ENCODE peak calls at places on chromosomes 5 and 9, in five cellular contexts. R, C, N, D and X are unnamed samples.

GRCh38 chr5:23506329-23507236 is 826 bp upstream of the PRDM9 start:
- DNase-seq in R (no peak), C (peak), D (no peak), N (no peak), X (no peak)

GRCh38 chr9:98930792-98931191 is 12.9 kb upstream of the COL15A1 start:
- DNase-seq in C (no peak), N (no peak), D (no peak), R (peak), X (no peak)

GRCh38 chr9:21294325-21294724 is 10.8 kb downstream of the IFNA5 start:
- DNase-seq in C (peak), D (no peak), N (no peak), R (peak), X (no peak)

GRCh38 chr5:30325795-30326194 is 867.7 kb upstream of the CDH6 start:
- DNase-seq in D (no peak), N (no peak), C (no peak), R (no peak), X (no peak)

GRCh38 chr5:53490747-53491146 is 10.3 kb downstream of the FST start:
- DNase-seq in N (no peak), D (no peak), C (peak), R (peak), X (no peak)

GRCh38 chr9:89362647-89363310 is 44.5 kb downstream of the SECISBP2 start:
- DNase-seq in C (no peak), D (no peak), N (no peak), R (no peak), X (no peak)

GRCh38 chr5:54785729-54786548 is 199.5 kb downstream of the ESM1 start:
- DNase-seq in N (peak), C (peak), D (peak), R (peak), X (peak)

GRCh38 chr9:119765632-119766031 is 396.4 kb upstream of the BRINP1 start:
- DNase-seq in D (no peak), N (no peak), R (no peak), C (no peak), X (no peak)

GRCh38 chr5:6644841-6645240 is 11.6 kb downstream of the SRD5A1 start:
- DNase-seq in D (no peak), N (no peak), R (peak), C (peak), X (no peak)

GRCh38 chr5:151958111-151958510 is 33.5 kb upstream of the GLRA1 start:
- DNase-seq in C (no peak), R (no peak), D (no peak), N (no peak), X (no peak)

GRCh38 chr5:38104497-38105230 is 153.7 kb upstream of the EGFLAM start:
- DNase-seq in D (no peak), N (no peak), C (no peak), R (peak), X (no peak)

GRCh38 chr5:56088967-56089829 is 94.4 kb upstream of the IL6ST start:
- DNase-seq in D (no peak), N (no peak), C (peak), R (peak), X (no peak)

GRCh38 chr5:168073991-168074800 is 217.2 kb upstream of the WWC1 start:
- DNase-seq in C (peak), N (no peak), D (no peak), R (no peak), X (no peak)

GRCh38 chr9:137453643-137454081 is 5.5 kb downstream of the NSMF start:
- DNase-seq in C (peak), D (peak), R (peak), N (peak), X (peak)

GRCh38 chr9:79766091-79766490 is 194.3 kb downstream of the TLE4 start:
- DNase-seq in C (no peak), R (no peak), D (no peak), N (no peak), X (no peak)

GRCh38 chr5:91271999-91272398 is 111.1 kb downstream of the ARRDC3 start:
- DNase-seq in N (no peak), R (no peak), D (no peak), C (no peak), X (no peak)

GRCh38 chr5:176353533-176353932 is 8.0 kb downstream of the KIAA1191 start:
- DNase-seq in D (no peak), N (no peak), R (no peak), C (no peak), X (no peak)

GRCh38 chr9:2620876-2621677 is 510 bp upstream of the VLDLR start:
- DNase-seq in R (peak), C (peak), D (peak), N (peak), X (peak)

GRCh38 chr9:134630861-134631260 is 10.7 kb upstream of the COL5A1 start:
- DNase-seq in D (no peak), R (no peak), C (no peak), N (no peak), X (no peak)

GRCh38 chr5:157545911-157546310 is 29.7 kb downstream of the ADAM19 start:
- DNase-seq in R (no peak), D (no peak), C (no peak), N (no peak), X (no peak)

GRCh38 chr9:33452828-33453271 is 5.5 kb upstream of the AQP3 start:
- DNase-seq in D (peak), C (peak), R (peak), N (peak), X (peak)

GRCh38 chr5:168669156-168669555 is 90.0 kb upstream of the PANK3 start:
- DNase-seq in R (no peak), N (no peak), D (no peak), C (no peak), X (no peak)

GRCh38 chr9:7762600-7762999 is 37.0 kb downstream of the DMAC1 start:
- DNase-seq in R (no peak), C (no peak), D (no peak), N (no peak), X (no peak)

GRCh38 chr5:66518753-66519152 is 77.4 kb upstream of the MAST4 start:
- DNase-seq in C (peak), D (no peak), R (no peak), N (no peak), X (no peak)

GRCh38 chr9:14277202-14277601 is 36.7 kb downstream of the NFIB start:
- DNase-seq in N (no peak), R (peak), D (no peak), C (peak), X (no peak)

GRCh38 chr5:131661931-131662330 is 26.9 kb upstream of the RAPGEF6 start:
- DNase-seq in C (peak), D (no peak), R (no peak), N (no peak), X (no peak)

GRCh38 chr9:124309665-124310064 is 51.9 kb downstream of the NEK6 start:
- DNase-seq in N (peak), R (peak), C (peak), D (no peak), X (no peak)

GRCh38 chr5:54311178-54311811 is 922 bp upstream of the ARL15 start:
- DNase-seq in R (peak), D (no peak), C (peak), N (no peak), X (no peak)

GRCh38 chr9:79781263-79781662 is 209.5 kb downstream of the TLE4 start:
- DNase-seq in D (no peak), N (no peak), C (no peak), R (no peak), X (no peak)

GRCh38 chr9:78707481-78707977 is 410.6 kb downstream of the PSAT1 start:
- DNase-seq in D (no peak), C (peak), N (no peak), R (peak), X (no peak)

GRCh38 chr9:81244631-81245030 is 444.7 kb downstream of the TLE1 start:
- DNase-seq in N (no peak), C (no peak), D (no peak), R (peak), X (no peak)

GRCh38 chr9:101028346-101029299 is at the start of gene PLPPR1:
- DNase-seq in R (peak), N (peak), C (peak), D (peak), X (no peak)

GRCh38 chr5:172293054-172293744 is 9.6 kb upstream of the UBTD2 start:
- DNase-seq in N (peak), R (peak), C (peak), D (peak), X (peak)

GRCh38 chr5:153641183-153641688 is 150.8 kb downstream of the GRIA1 start:
- DNase-seq in D (no peak), R (no peak), N (no peak), C (no peak), X (no peak)

GRCh38 chr5:128536861-128537305 is 1.2 kb downstream of the FBN2 start:
- DNase-seq in D (no peak), N (no peak), R (peak), C (peak), X (no peak)

GRCh38 chr5:128535225-128535624 is 2.8 kb downstream of the FBN2 start:
- DNase-seq in R (peak), C (no peak), N (no peak), D (no peak), X (no peak)

GRCh38 chr5:128537306-128537998 is 593 bp downstream of the FBN2 start:
- DNase-seq in D (no peak), C (peak), R (peak), N (no peak), X (peak)

GRCh38 chr5:128537999-128538248 is at the start of gene FBN2:
- DNase-seq in N (no peak), R (no peak), C (no peak), D (no peak), X (no peak)

GRCh38 chr5:128536229-128536860 is 1.7 kb downstream of the FBN2 start:
- DNase-seq in R (peak), N (no peak), C (peak), D (no peak), X (no peak)
- H3K4me3 ChIP-seq in R (peak), N (no peak), C (peak), D (no peak), X (no peak)

GRCh38 chr9:131111854-131112311 is 13.5 kb upstream of the NUP214 start:
- DNase-seq in N (no peak), D (no peak), R (no peak), C (no peak), X (no peak)
- TF ChIP-seq CTCF in N (no peak), D (no peak), R (no peak), C (no peak), X (no peak)

GRCh38 chr5:147234098-147234824 is 565 bp upstream of the STK32A start:
- DNase-seq in R (no peak), N (no peak), C (no peak), D (no peak), X (no peak)
- H3K4me3 ChIP-seq in R (peak), N (peak), C (peak), D (peak), X (no peak)

GRCh38 chr9:132214027-132214622 is 52.3 kb downstream of the NTNG2 start:
- DNase-seq in N (peak), D (no peak), R (peak), C (peak), X (no peak)
- TF ChIP-seq CTCF in N (no peak), D (no peak), R (no peak), C (no peak), X (no peak)

DNA sequence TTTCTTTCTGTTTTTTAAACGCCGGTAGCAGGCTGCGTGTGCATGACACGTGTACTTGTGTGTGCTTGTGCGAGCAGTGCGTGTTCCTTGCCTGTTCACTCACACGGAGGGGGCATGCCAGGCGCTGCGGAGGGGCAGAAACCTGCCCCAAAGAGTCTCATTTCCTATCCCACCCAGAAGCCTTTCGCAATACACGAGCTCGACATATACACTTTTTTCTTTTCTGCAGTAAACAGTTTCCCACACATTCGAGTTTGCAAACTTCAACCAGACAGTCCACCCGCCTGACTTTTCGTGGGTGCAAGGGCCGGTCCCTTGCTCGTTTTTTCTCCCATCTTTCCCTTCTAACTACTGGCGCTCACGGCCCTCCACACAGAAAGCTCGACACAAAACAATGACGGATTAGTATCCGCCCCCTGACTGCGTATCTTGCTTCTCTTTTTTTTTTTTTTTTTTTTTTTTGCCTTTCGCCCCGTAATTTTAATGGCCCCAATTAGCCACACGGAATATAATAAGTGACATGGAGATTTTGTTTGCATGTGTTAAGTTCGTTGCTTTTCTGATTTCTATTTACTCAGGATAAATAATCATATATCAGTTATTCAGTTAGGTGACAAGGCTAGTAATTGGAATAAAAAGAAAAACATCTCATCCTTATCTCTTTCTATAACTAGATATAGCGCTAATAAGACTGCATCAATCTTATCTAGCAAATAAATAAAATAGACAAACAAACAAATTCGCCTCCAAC is 5.3 kb upstream of the OTP start:
- DNase-seq in D (no peak), C (no peak), R (no peak), N (no peak), X (no peak)
- H3K4me3 ChIP-seq in D (no peak), C (no peak), R (no peak), N (no peak), X (no peak)

DNA sequence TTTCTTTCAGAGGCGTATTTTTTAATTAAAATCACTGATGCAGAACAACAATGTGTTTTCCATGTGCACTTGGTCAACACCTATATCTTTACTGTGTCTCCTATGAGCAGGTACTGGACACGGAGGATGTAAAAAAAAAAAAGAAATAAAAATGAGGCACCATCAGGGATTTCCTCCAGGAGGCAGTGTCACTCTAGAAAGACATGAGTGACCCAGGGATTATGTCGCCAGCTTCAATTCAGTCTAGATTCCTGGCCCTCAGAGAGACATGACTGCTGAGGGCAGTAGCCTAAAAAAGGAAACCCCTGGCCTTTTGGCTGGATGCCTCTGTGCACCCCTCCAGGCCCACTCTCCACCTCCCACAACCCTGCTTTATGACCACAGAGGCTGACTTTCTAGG is 18.3 kb upstream of the IL33 start:
- DNase-seq in R (no peak), D (no peak), C (peak), N (no peak), X (no peak)
- TF ChIP-seq CTCF in R (peak), D (peak), C (peak), N (peak), X (no peak)

GRCh38 chr5:136193396-136193935 is 504 bp upstream of the SMIM32 start:
- DNase-seq in N (no peak), D (no peak), C (no peak), R (no peak), X (no peak)
- H3K4me3 ChIP-seq in N (no peak), D (peak), C (no peak), R (no peak), X (no peak)

GRCh38 chr5:78648359-78649219 is at the start of gene LHFPL2:
- DNase-seq in C (peak), R (peak), N (peak), D (peak), X (peak)
- TF ChIP-seq CTCF in C (no peak), R (no peak), N (no peak), D (no peak), X (no peak)